ENCODE peak calls at places on chromosomes 16 and 17, in four cellular contexts. E, M, H and Q are unnamed samples.

GRCh38 chr16:83215417-83216001 is 588.7 kb downstream of the CDH13 start:
- DNase-seq in E (peak), M (peak), H (no peak), Q (peak)

GRCh38 chr17:55356440-55357328 is 65.0 kb downstream of the MMD start:
- DNase-seq in E (peak), M (peak), H (peak), Q (peak)

GRCh38 chr17:27760069-27760885 is 40.1 kb downstream of the NOS2 start:
- DNase-seq in E (peak), M (peak), H (no peak), Q (peak)

GRCh38 chr17:21106316-21106715 is 20.4 kb upstream of the DHRS7B start:
- DNase-seq in E (no peak), M (no peak), H (no peak), Q (no peak)

GRCh38 chr16:2860826-2861567 is 3.0 kb upstream of the PRSS22 start:
- DNase-seq in E (peak), M (no peak), H (no peak), Q (no peak)

GRCh38 chr17:2084129-2084765 is 29.3 kb downstream of the HIC1 start:
- DNase-seq in E (peak), M (no peak), H (no peak), Q (no peak)

GRCh38 chr17:80069886-80070177 is 31.5 kb upstream of the GAA start:
- DNase-seq in E (no peak), M (no peak), H (no peak), Q (no peak)

GRCh38 chr16:3661311-3661710 is 6.8 kb downstream of the DNASE1 start:
- DNase-seq in E (no peak), M (no peak), H (no peak), Q (no peak)

GRCh38 chr17:82670661-82671060 is 22.4 kb upstream of the WDR45B start:
- DNase-seq in E (no peak), M (no peak), H (no peak), Q (no peak)

GRCh38 chr17:31525801-31526549 is 134.5 kb downstream of the RAB11FIP4 start:
- DNase-seq in E (peak), M (peak), H (no peak), Q (no peak)

GRCh38 chr17:55384833-55385232 is 36.8 kb downstream of the MMD start:
- DNase-seq in E (no peak), M (no peak), H (no peak), Q (no peak)

GRCh38 chr17:40348136-40348504 is 16.4 kb downstream of the GJD3 start:
- DNase-seq in E (no peak), M (no peak), H (no peak), Q (no peak)

GRCh38 chr17:74325743-74326379 is at the start of gene KIF19:
- DNase-seq in E (peak), M (peak), H (no peak), Q (peak)

GRCh38 chr17:83082899-83083367 is 3.5 kb downstream of the METRNL start:
- DNase-seq in E (no peak), M (no peak), H (no peak), Q (no peak)

GRCh38 chr17:75487351-75488070 is 27.8 kb downstream of the CASKIN2 start:
- DNase-seq in E (peak), M (peak), H (no peak), Q (peak)

GRCh38 chr16:86216591-86216990 is 293.7 kb upstream of the FOXF1 start:
- DNase-seq in E (no peak), M (no peak), H (no peak), Q (no peak)

GRCh38 chr17:4087911-4088693 is 54.7 kb downstream of the ZZEF1 start:
- DNase-seq in E (no peak), M (no peak), H (no peak), Q (no peak)

GRCh38 chr17:32933881-32934280 is 5.9 kb downstream of the TMEM98 start:
- DNase-seq in E (no peak), M (no peak), H (no peak), Q (no peak)

GRCh38 chr16:53080345-53081031 is 25.7 kb downstream of the CHD9 start:
- DNase-seq in E (no peak), M (no peak), H (no peak), Q (no peak)

GRCh38 chr16:17281052-17281451 is 189.7 kb downstream of the XYLT1 start:
- DNase-seq in E (no peak), M (no peak), H (no peak), Q (no peak)

GRCh38 chr17:44793885-44794698 is 35.3 kb downstream of the ADAM11 start:
- DNase-seq in E (no peak), M (no peak), H (no peak), Q (no peak)

GRCh38 chr16:15970743-15971434 is 21.5 kb downstream of the ABCC1 start:
- DNase-seq in E (no peak), M (no peak), H (no peak), Q (no peak)

GRCh38 chr16:11016993-11017392 is 72.6 kb downstream of the CLEC16A start:
- DNase-seq in E (no peak), M (no peak), H (no peak), Q (no peak)

GRCh38 chr17:60909405-60909804 is 231.8 kb downstream of the BCAS3 start:
- DNase-seq in E (no peak), M (no peak), H (no peak), Q (no peak)

GRCh38 chr17:41042953-41043352 is 1.7 kb upstream of the KRTAP1-1 start:
- DNase-seq in E (no peak), M (no peak), H (no peak), Q (no peak)

DNA sequence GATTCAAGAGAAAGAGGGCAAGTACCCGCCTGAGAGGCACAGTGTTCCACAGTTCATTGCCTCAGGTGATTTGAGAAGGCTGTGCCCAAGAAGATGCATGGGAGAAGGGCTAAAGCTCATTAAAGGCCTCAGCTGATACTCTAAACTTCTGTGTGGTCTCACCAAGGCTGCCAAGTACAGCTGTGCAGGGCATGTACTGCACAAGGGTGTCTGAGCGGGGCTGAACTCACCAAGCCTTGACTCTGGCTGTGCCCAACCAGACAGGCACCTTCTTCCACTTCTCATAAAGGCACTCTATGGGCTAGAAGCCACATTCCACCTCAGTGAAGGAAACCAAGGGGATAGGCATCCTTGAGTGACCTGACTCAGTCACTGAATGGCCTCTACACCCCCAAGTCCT is 12.7 kb downstream of the LRRC75A start:
- DNase-seq in E (no peak), M (no peak), H (no peak), Q (no peak)
- TF ChIP-seq SPI1 in E (no peak), M (no peak), H (no peak), Q (no peak)

GRCh38 chr16:14486520-14487303 is 143.3 kb downstream of the PARN start:
- DNase-seq in E (peak), M (no peak), H (no peak), Q (peak)
- TF ChIP-seq SPI1 in E (no peak), M (no peak), H (no peak), Q (no peak)

DNA sequence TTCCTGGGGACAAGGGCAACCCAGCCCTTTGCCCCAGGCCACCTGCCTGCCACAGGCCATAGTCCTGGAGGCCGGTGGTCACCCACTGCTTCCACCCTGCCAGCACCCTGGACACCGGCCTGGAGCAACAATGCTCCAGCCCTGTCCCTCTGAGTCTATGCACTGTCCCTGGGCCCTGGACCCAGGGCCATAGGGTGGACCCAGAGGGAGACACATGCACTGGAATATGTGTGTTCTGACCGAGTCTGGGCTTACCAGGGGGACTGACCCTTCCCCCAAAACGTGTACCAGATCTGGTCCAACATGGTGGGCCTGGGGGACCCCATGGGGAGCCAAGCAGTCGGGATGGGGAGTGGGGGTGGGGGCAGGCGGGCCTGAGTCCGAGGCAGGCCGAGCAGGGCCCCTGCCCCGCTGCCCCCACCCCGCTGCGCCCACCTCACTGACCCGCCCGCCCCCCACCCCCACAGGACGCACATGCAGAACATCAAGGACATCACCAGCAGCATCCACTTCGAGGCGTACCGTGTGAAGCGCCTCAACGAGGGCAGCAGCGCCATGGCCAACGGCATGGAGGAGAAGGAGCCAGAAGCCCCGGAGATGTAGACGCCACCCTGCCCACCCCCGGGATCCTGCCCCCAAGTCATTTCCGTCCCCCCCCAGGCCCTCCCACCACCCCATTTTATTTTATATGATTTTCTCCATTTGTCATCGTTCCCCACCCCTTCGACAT is 357.5 kb downstream of the SEC14L1 start:
- DNase-seq in E (no peak), M (peak), H (no peak), Q (no peak)
- TF ChIP-seq SPI1 in E (no peak), M (no peak), H (no peak), Q (no peak)

DNA sequence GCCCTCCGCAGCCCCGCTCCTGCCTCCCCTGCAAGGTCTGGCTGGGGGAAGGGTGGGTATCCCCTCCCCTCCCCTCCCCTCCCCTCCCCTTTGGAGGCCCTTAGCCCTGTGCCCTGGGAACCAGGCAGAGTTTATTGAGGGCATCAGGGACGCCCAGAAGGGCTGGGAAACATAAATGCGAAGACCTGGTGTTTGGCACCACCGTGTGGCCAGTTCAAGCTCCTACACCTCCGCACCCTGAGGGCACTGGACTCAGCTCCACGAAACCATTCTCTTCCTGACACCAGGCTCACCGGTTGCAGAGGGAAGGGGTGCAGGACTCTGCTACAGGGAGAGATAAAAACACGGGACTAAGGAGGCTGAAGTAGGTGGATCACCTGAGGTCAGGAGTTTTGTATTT is 1.0 kb upstream of the AIPL1 start:
- DNase-seq in E (peak), M (peak), H (no peak), Q (peak)
- TF ChIP-seq SPI1 in E (no peak), M (no peak), H (no peak), Q (no peak)

GRCh38 chr16:4664538-4665418 is 28.6 kb upstream of the NUDT16L1 start:
- DNase-seq in E (no peak), M (peak), H (no peak), Q (peak)
- TF ChIP-seq SPI1 in E (no peak), M (peak), H (peak), Q (peak)

GRCh38 chr16:27114006-27114405 is 47.3 kb downstream of the C16orf82 start:
- DNase-seq in E (no peak), M (no peak), H (no peak), Q (no peak)

GRCh38 chr16:27111486-27111885 is 44.8 kb downstream of the C16orf82 start:
- DNase-seq in E (no peak), M (no peak), H (no peak), Q (no peak)

GRCh38 chr16:27112093-27112811 is 45.5 kb downstream of the C16orf82 start:
- DNase-seq in E (no peak), M (no peak), H (no peak), Q (no peak)

GRCh38 chr16:27110524-27110896 is 43.8 kb downstream of the C16orf82 start:
- DNase-seq in E (no peak), M (no peak), H (no peak), Q (no peak)

DNA sequence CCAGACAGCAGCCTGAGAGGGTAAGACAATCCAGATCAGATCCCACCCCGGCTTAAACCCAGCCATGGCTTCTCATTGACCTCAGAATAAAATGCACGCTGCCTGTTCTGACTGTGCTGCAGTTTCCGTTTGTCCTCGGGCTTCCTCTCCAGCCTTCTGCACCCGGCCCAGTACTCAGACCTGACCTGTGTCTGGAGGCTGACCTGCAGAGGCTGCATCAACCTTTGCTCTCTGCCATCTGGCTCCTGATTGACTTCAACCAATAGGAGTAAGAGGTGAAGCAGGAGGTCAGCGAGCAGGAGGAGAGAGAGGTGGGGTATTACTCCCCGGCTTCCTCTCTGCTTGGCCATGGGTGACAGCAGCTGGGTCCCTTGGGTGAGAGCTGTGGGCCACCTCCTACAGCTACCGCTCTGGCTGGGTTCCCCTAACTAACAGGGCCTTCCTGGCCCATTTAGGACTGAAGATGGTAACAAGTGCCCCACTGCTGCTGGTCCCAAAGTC is 46.7 kb downstream of the C16orf82 start:
- DNase-seq in E (no peak), M (no peak), H (peak), Q (no peak)
- TF ChIP-seq SPI1 in E (no peak), M (peak), H (no peak), Q (no peak)

GRCh38 chr16:88378401-88378800 is 4.4 kb upstream of the ZNF469 start:
- DNase-seq in E (no peak), M (no peak), H (no peak), Q (no peak)

GRCh38 chr16:88378836-88379693 is 3.7 kb upstream of the ZNF469 start:
- DNase-seq in E (no peak), M (no peak), H (no peak), Q (no peak)

GRCh38 chr16:88379694-88380040 is 3.1 kb upstream of the ZNF469 start:
- DNase-seq in E (no peak), M (no peak), H (no peak), Q (no peak)

GRCh38 chr16:88380619-88381018 is 2.1 kb upstream of the ZNF469 start:
- DNase-seq in E (no peak), M (no peak), H (no peak), Q (no peak)

GRCh38 chr16:88380099-88380498 is 2.7 kb upstream of the ZNF469 start:
- DNase-seq in E (no peak), M (no peak), H (no peak), Q (no peak)
- TF ChIP-seq SPI1 in E (no peak), M (no peak), H (no peak), Q (no peak)